ENCODE peak calls at places on chromosome 1, in ten cellular contexts. One of them, this sample, is unnamed.

GRCh38 chr1:114250683-114251572 is 97.3 kb upstream of the SYT6 start:
- DNase-seq in osteoblast: no peak
- DNase-seq in ascending aorta: no peak
- DNase-seq in effector memory CD4-positive, alpha-beta T cell: no peak
- DNase-seq in mucosa of gallbladder: no peak
- DNase-seq in NCI-H1092: no peak
- DNase-seq in GM12891: no peak
- DNase-seq in H54: no peak
- DNase-seq in activated naive CD4-positive, alpha-beta T cell treated with anti-CD3 and anti-CD28 coated beads, Interleukin-2, amount 50 U/mL, for 16 hours: no peak
- DNase-seq in activated CD4-positive, alpha-beta T cell treated with anti-CD3 and anti-CD28 coated beads, Interleukin-2, amount 10 ng/mL, durations not matched to agents 7 days and 5 days: no peak
- DNase-seq in this sample: no peak

GRCh38 chr1:47431534-47431933 is 6.3 kb upstream of the FOXD2 start:
- DNase-seq in H54: no peak
- DNase-seq in effector memory CD4-positive, alpha-beta T cell: no peak
- DNase-seq in mucosa of gallbladder: no peak
- DNase-seq in NCI-H1092: no peak
- DNase-seq in GM12891: no peak
- DNase-seq in osteoblast: peak
- DNase-seq in activated CD4-positive, alpha-beta T cell treated with anti-CD3 and anti-CD28 coated beads, Interleukin-2, amount 10 ng/mL, durations not matched to agents 7 days and 5 days: no peak
- DNase-seq in ascending aorta: no peak
- DNase-seq in activated naive CD4-positive, alpha-beta T cell treated with anti-CD3 and anti-CD28 coated beads, Interleukin-2, amount 50 U/mL, for 16 hours: no peak
- DNase-seq in this sample: no peak

GRCh38 chr1:99661780-99662179 is 15.9 kb downstream of the PALMD start:
- DNase-seq in activated CD4-positive, alpha-beta T cell treated with anti-CD3 and anti-CD28 coated beads, Interleukin-2, amount 10 ng/mL, durations not matched to agents 7 days and 5 days: no peak
- DNase-seq in mucosa of gallbladder: no peak
- DNase-seq in effector memory CD4-positive, alpha-beta T cell: no peak
- DNase-seq in activated naive CD4-positive, alpha-beta T cell treated with anti-CD3 and anti-CD28 coated beads, Interleukin-2, amount 50 U/mL, for 16 hours: no peak
- DNase-seq in NCI-H1092: no peak
- DNase-seq in ascending aorta: no peak
- DNase-seq in H54: no peak
- DNase-seq in GM12891: no peak
- DNase-seq in osteoblast: no peak
- DNase-seq in this sample: no peak

GRCh38 chr1:77281491-77282186 is at the start of gene AK5:
- DNase-seq in ascending aorta: peak
- DNase-seq in osteoblast: peak
- DNase-seq in NCI-H1092: peak
- DNase-seq in effector memory CD4-positive, alpha-beta T cell: no peak
- DNase-seq in activated naive CD4-positive, alpha-beta T cell treated with anti-CD3 and anti-CD28 coated beads, Interleukin-2, amount 50 U/mL, for 16 hours: peak
- DNase-seq in GM12891: peak
- DNase-seq in activated CD4-positive, alpha-beta T cell treated with anti-CD3 and anti-CD28 coated beads, Interleukin-2, amount 10 ng/mL, durations not matched to agents 7 days and 5 days: peak
- DNase-seq in H54: peak
- DNase-seq in mucosa of gallbladder: peak
- DNase-seq in this sample: peak

GRCh38 chr1:183632964-183633363 is 2.6 kb downstream of the ARPC5 start:
- DNase-seq in activated CD4-positive, alpha-beta T cell treated with anti-CD3 and anti-CD28 coated beads, Interleukin-2, amount 10 ng/mL, durations not matched to agents 7 days and 5 days: no peak
- DNase-seq in H54: no peak
- DNase-seq in osteoblast: no peak
- DNase-seq in NCI-H1092: no peak
- DNase-seq in mucosa of gallbladder: no peak
- DNase-seq in ascending aorta: no peak
- DNase-seq in activated naive CD4-positive, alpha-beta T cell treated with anti-CD3 and anti-CD28 coated beads, Interleukin-2, amount 50 U/mL, for 16 hours: no peak
- DNase-seq in effector memory CD4-positive, alpha-beta T cell: no peak
- DNase-seq in GM12891: no peak
- DNase-seq in this sample: no peak

GRCh38 chr1:207917086-207917485 is 6.2 kb upstream of the CD34 start:
- DNase-seq in GM12891: no peak
- DNase-seq in H54: no peak
- DNase-seq in activated naive CD4-positive, alpha-beta T cell treated with anti-CD3 and anti-CD28 coated beads, Interleukin-2, amount 50 U/mL, for 16 hours: no peak
- DNase-seq in NCI-H1092: no peak
- DNase-seq in mucosa of gallbladder: no peak
- DNase-seq in ascending aorta: no peak
- DNase-seq in effector memory CD4-positive, alpha-beta T cell: no peak
- DNase-seq in activated CD4-positive, alpha-beta T cell treated with anti-CD3 and anti-CD28 coated beads, Interleukin-2, amount 10 ng/mL, durations not matched to agents 7 days and 5 days: no peak
- DNase-seq in osteoblast: no peak
- DNase-seq in this sample: no peak

GRCh38 chr1:76746195-76746594 is 121.1 kb upstream of the ST6GALNAC5 start:
- DNase-seq in ascending aorta: no peak
- DNase-seq in GM12891: no peak
- DNase-seq in H54: no peak
- DNase-seq in NCI-H1092: no peak
- DNase-seq in osteoblast: no peak
- DNase-seq in mucosa of gallbladder: no peak
- DNase-seq in activated CD4-positive, alpha-beta T cell treated with anti-CD3 and anti-CD28 coated beads, Interleukin-2, amount 10 ng/mL, durations not matched to agents 7 days and 5 days: no peak
- DNase-seq in activated naive CD4-positive, alpha-beta T cell treated with anti-CD3 and anti-CD28 coated beads, Interleukin-2, amount 50 U/mL, for 16 hours: no peak
- DNase-seq in effector memory CD4-positive, alpha-beta T cell: no peak
- DNase-seq in this sample: no peak

GRCh38 chr1:19071674-19072281 is 115.3 kb upstream of the IFFO2 start:
- DNase-seq in activated CD4-positive, alpha-beta T cell treated with anti-CD3 and anti-CD28 coated beads, Interleukin-2, amount 10 ng/mL, durations not matched to agents 7 days and 5 days: no peak
- DNase-seq in effector memory CD4-positive, alpha-beta T cell: no peak
- DNase-seq in H54: no peak
- DNase-seq in ascending aorta: no peak
- DNase-seq in activated naive CD4-positive, alpha-beta T cell treated with anti-CD3 and anti-CD28 coated beads, Interleukin-2, amount 50 U/mL, for 16 hours: no peak
- DNase-seq in osteoblast: peak
- DNase-seq in NCI-H1092: no peak
- DNase-seq in mucosa of gallbladder: no peak
- DNase-seq in GM12891: no peak
- DNase-seq in this sample: no peak

GRCh38 chr1:167630568-167631385 is 745 bp downstream of the RCSD1 start:
- DNase-seq in NCI-H1092: no peak
- DNase-seq in effector memory CD4-positive, alpha-beta T cell: no peak
- DNase-seq in mucosa of gallbladder: no peak
- DNase-seq in H54: no peak
- DNase-seq in osteoblast: peak
- DNase-seq in activated CD4-positive, alpha-beta T cell treated with anti-CD3 and anti-CD28 coated beads, Interleukin-2, amount 10 ng/mL, durations not matched to agents 7 days and 5 days: peak
- DNase-seq in ascending aorta: no peak
- DNase-seq in activated naive CD4-positive, alpha-beta T cell treated with anti-CD3 and anti-CD28 coated beads, Interleukin-2, amount 50 U/mL, for 16 hours: peak
- DNase-seq in GM12891: no peak
- DNase-seq in this sample: no peak

GRCh38 chr1:52041551-52042185 is 8.1 kb upstream of the KTI12 start:
- DNase-seq in NCI-H1092: no peak
- DNase-seq in activated naive CD4-positive, alpha-beta T cell treated with anti-CD3 and anti-CD28 coated beads, Interleukin-2, amount 50 U/mL, for 16 hours: no peak
- DNase-seq in GM12891: no peak
- DNase-seq in osteoblast: no peak
- DNase-seq in H54: no peak
- DNase-seq in ascending aorta: no peak
- DNase-seq in mucosa of gallbladder: no peak
- DNase-seq in effector memory CD4-positive, alpha-beta T cell: no peak
- DNase-seq in activated CD4-positive, alpha-beta T cell treated with anti-CD3 and anti-CD28 coated beads, Interleukin-2, amount 10 ng/mL, durations not matched to agents 7 days and 5 days: no peak
- DNase-seq in this sample: no peak

GRCh38 chr1:3910769-3911520 is 10.9 kb upstream of the C1orf174 start:
- DNase-seq in H54: no peak
- DNase-seq in osteoblast: peak
- DNase-seq in ascending aorta: no peak
- DNase-seq in effector memory CD4-positive, alpha-beta T cell: peak
- DNase-seq in GM12891: peak
- DNase-seq in activated CD4-positive, alpha-beta T cell treated with anti-CD3 and anti-CD28 coated beads, Interleukin-2, amount 10 ng/mL, durations not matched to agents 7 days and 5 days: peak
- DNase-seq in mucosa of gallbladder: peak
- DNase-seq in activated naive CD4-positive, alpha-beta T cell treated with anti-CD3 and anti-CD28 coated beads, Interleukin-2, amount 50 U/mL, for 16 hours: peak
- DNase-seq in NCI-H1092: no peak
- DNase-seq in this sample: peak

GRCh38 chr1:98045211-98046030 is 124.6 kb upstream of the DPYD start:
- DNase-seq in NCI-H1092: no peak
- DNase-seq in mucosa of gallbladder: no peak
- DNase-seq in H54: no peak
- DNase-seq in GM12891: no peak
- DNase-seq in effector memory CD4-positive, alpha-beta T cell: no peak
- DNase-seq in osteoblast: peak
- DNase-seq in activated CD4-positive, alpha-beta T cell treated with anti-CD3 and anti-CD28 coated beads, Interleukin-2, amount 10 ng/mL, durations not matched to agents 7 days and 5 days: no peak
- DNase-seq in activated naive CD4-positive, alpha-beta T cell treated with anti-CD3 and anti-CD28 coated beads, Interleukin-2, amount 50 U/mL, for 16 hours: peak
- DNase-seq in ascending aorta: peak
- DNase-seq in this sample: no peak

GRCh38 chr1:247517795-247518612 is 18.2 kb downstream of the OR2C3 start:
- DNase-seq in NCI-H1092: no peak
- DNase-seq in osteoblast: no peak
- DNase-seq in H54: no peak
- DNase-seq in ascending aorta: no peak
- DNase-seq in activated CD4-positive, alpha-beta T cell treated with anti-CD3 and anti-CD28 coated beads, Interleukin-2, amount 10 ng/mL, durations not matched to agents 7 days and 5 days: no peak
- DNase-seq in activated naive CD4-positive, alpha-beta T cell treated with anti-CD3 and anti-CD28 coated beads, Interleukin-2, amount 50 U/mL, for 16 hours: no peak
- DNase-seq in GM12891: no peak
- DNase-seq in effector memory CD4-positive, alpha-beta T cell: no peak
- DNase-seq in mucosa of gallbladder: no peak
- DNase-seq in this sample: no peak

GRCh38 chr1:24941566-24941965 is 11.5 kb upstream of the RUNX3 start:
- DNase-seq in effector memory CD4-positive, alpha-beta T cell: no peak
- DNase-seq in osteoblast: no peak
- DNase-seq in H54: no peak
- DNase-seq in activated naive CD4-positive, alpha-beta T cell treated with anti-CD3 and anti-CD28 coated beads, Interleukin-2, amount 50 U/mL, for 16 hours: no peak
- DNase-seq in NCI-H1092: no peak
- DNase-seq in ascending aorta: no peak
- DNase-seq in mucosa of gallbladder: no peak
- DNase-seq in GM12891: no peak
- DNase-seq in activated CD4-positive, alpha-beta T cell treated with anti-CD3 and anti-CD28 coated beads, Interleukin-2, amount 10 ng/mL, durations not matched to agents 7 days and 5 days: no peak
- DNase-seq in this sample: no peak

GRCh38 chr1:106785136-106785535 is 271.3 kb upstream of the PRMT6 start:
- DNase-seq in H54: no peak
- DNase-seq in osteoblast: no peak
- DNase-seq in mucosa of gallbladder: no peak
- DNase-seq in effector memory CD4-positive, alpha-beta T cell: no peak
- DNase-seq in GM12891: no peak
- DNase-seq in activated naive CD4-positive, alpha-beta T cell treated with anti-CD3 and anti-CD28 coated beads, Interleukin-2, amount 50 U/mL, for 16 hours: no peak
- DNase-seq in ascending aorta: no peak
- DNase-seq in NCI-H1092: no peak
- DNase-seq in activated CD4-positive, alpha-beta T cell treated with anti-CD3 and anti-CD28 coated beads, Interleukin-2, amount 10 ng/mL, durations not matched to agents 7 days and 5 days: no peak
- DNase-seq in this sample: no peak

GRCh38 chr1:59805564-59805963 is 9.2 kb upstream of the HOOK1 start:
- DNase-seq in osteoblast: no peak
- DNase-seq in NCI-H1092: no peak
- DNase-seq in activated CD4-positive, alpha-beta T cell treated with anti-CD3 and anti-CD28 coated beads, Interleukin-2, amount 10 ng/mL, durations not matched to agents 7 days and 5 days: no peak
- DNase-seq in activated naive CD4-positive, alpha-beta T cell treated with anti-CD3 and anti-CD28 coated beads, Interleukin-2, amount 50 U/mL, for 16 hours: no peak
- DNase-seq in GM12891: no peak
- DNase-seq in ascending aorta: no peak
- DNase-seq in H54: no peak
- DNase-seq in mucosa of gallbladder: no peak
- DNase-seq in effector memory CD4-positive, alpha-beta T cell: no peak
- DNase-seq in this sample: no peak

GRCh38 chr1:34378968-34379729 is 202.4 kb downstream of the C1orf94 start:
- DNase-seq in effector memory CD4-positive, alpha-beta T cell: no peak
- DNase-seq in ascending aorta: no peak
- DNase-seq in H54: peak
- DNase-seq in osteoblast: no peak
- DNase-seq in GM12891: no peak
- DNase-seq in NCI-H1092: peak
- DNase-seq in activated naive CD4-positive, alpha-beta T cell treated with anti-CD3 and anti-CD28 coated beads, Interleukin-2, amount 50 U/mL, for 16 hours: no peak
- DNase-seq in mucosa of gallbladder: no peak
- DNase-seq in activated CD4-positive, alpha-beta T cell treated with anti-CD3 and anti-CD28 coated beads, Interleukin-2, amount 10 ng/mL, durations not matched to agents 7 days and 5 days: no peak
- DNase-seq in this sample: no peak

GRCh38 chr1:237108299-237109040 is 66.5 kb downstream of the RYR2 start:
- DNase-seq in activated naive CD4-positive, alpha-beta T cell treated with anti-CD3 and anti-CD28 coated beads, Interleukin-2, amount 50 U/mL, for 16 hours: no peak
- DNase-seq in H54: no peak
- DNase-seq in osteoblast: no peak
- DNase-seq in mucosa of gallbladder: peak
- DNase-seq in activated CD4-positive, alpha-beta T cell treated with anti-CD3 and anti-CD28 coated beads, Interleukin-2, amount 10 ng/mL, durations not matched to agents 7 days and 5 days: no peak
- DNase-seq in NCI-H1092: no peak
- DNase-seq in GM12891: no peak
- DNase-seq in effector memory CD4-positive, alpha-beta T cell: no peak
- DNase-seq in ascending aorta: no peak
- DNase-seq in this sample: no peak

GRCh38 chr1:213231795-213232231 is 180.8 kb downstream of the RPS6KC1 start:
- DNase-seq in H54: no peak
- DNase-seq in GM12891: no peak
- DNase-seq in effector memory CD4-positive, alpha-beta T cell: no peak
- DNase-seq in osteoblast: peak
- DNase-seq in mucosa of gallbladder: no peak
- DNase-seq in activated CD4-positive, alpha-beta T cell treated with anti-CD3 and anti-CD28 coated beads, Interleukin-2, amount 10 ng/mL, durations not matched to agents 7 days and 5 days: no peak
- DNase-seq in ascending aorta: no peak
- DNase-seq in NCI-H1092: peak
- DNase-seq in activated naive CD4-positive, alpha-beta T cell treated with anti-CD3 and anti-CD28 coated beads, Interleukin-2, amount 50 U/mL, for 16 hours: no peak
- DNase-seq in this sample: no peak

This sample was measured in effector CD4-positive, alpha-beta T cell.